ENCODE peak calls at places on chromosomes 2 and 18, in four cellular contexts. L is stimulated activated CD4-positive, alpha-beta T cell treated with anti-CD3 and anti-CD28 coated beads, TNF-alpha, amount 100 ng/mL, for 48 hours; F is RKO; V is iPS-NIHi11. S is an unnamed sample.

GRCh38 chr18:58502628-58503027 is 126.3 kb downstream of the ALPK2 start:
- DNase-seq in L (no peak), F (no peak), V (no peak), S (no peak)

GRCh38 chr18:61893971-61894750 is 1.4 kb upstream of the RNF152 start:
- DNase-seq in L (peak), F (peak), V (peak), S (no peak)

GRCh38 chr2:235740821-235741220 is 247.0 kb downstream of the AGAP1 start:
- DNase-seq in L (no peak), F (peak), V (peak), S (no peak)

GRCh38 chr2:147374410-147374811 is 470.4 kb upstream of the ACVR2A start:
- DNase-seq in L (no peak), F (no peak), V (no peak), S (peak)

GRCh38 chr18:48356909-48357631 is 52.1 kb downstream of the ZBTB7C start:
- DNase-seq in L (no peak), F (no peak), V (peak), S (no peak)

GRCh38 chr2:176553685-176554106 is 284.5 kb downstream of the MTX2 start:
- DNase-seq in L (no peak), F (peak), V (peak), S (no peak)

GRCh38 chr2:1081411-1082225 is 131.0 kb downstream of the SNTG2 start:
- DNase-seq in L (no peak), F (no peak), V (no peak), S (no peak)

GRCh38 chr2:19549821-19550220 is 191.4 kb upstream of the OSR1 start:
- DNase-seq in L (no peak), F (no peak), V (no peak), S (no peak)

GRCh38 chr2:111673526-111673925 is 210.5 kb downstream of the ANAPC1 start:
- DNase-seq in L (no peak), F (no peak), V (no peak), S (no peak)

GRCh38 chr18:44680271-44681038 is at the start of gene SETBP1:
- DNase-seq in L (no peak), F (no peak), V (peak), S (no peak)